ENCODE peak calls at places on chromosome 17, in four cellular contexts. I, D, Y and Z are unnamed samples.

GRCh38 chr17:17141860-17142552 is 64.1 kb downstream of the PLD6 start:
- DNase-seq in I (peak), Y (peak), D (peak), Z (peak)

GRCh38 chr17:37025241-37025640 is 76.5 kb downstream of the AATF start:
- DNase-seq in I (no peak), Y (no peak), D (no peak), Z (no peak)

GRCh38 chr17:79464310-79465010 is 146.4 kb downstream of the RBFOX3 start:
- DNase-seq in Y (no peak), I (no peak), D (no peak), Z (no peak)

GRCh38 chr17:9880582-9880999 is 24.5 kb downstream of the RCVRN start:
- DNase-seq in Y (no peak), D (peak), I (no peak), Z (no peak)

GRCh38 chr17:28746611-28747045 is 2.8 kb downstream of the TRAF4 start:
- DNase-seq in Y (no peak), I (no peak), D (no peak), Z (no peak)

GRCh38 chr17:45914036-45914717 is 19.8 kb downstream of the MAPT start:
- DNase-seq in D (no peak), I (no peak), Y (no peak), Z (no peak)

GRCh38 chr17:56521439-56522141 is 71.9 kb upstream of the NOG start:
- DNase-seq in Y (no peak), D (no peak), I (no peak), Z (no peak)

GRCh38 chr17:10745231-10745630 is 15.4 kb upstream of the TMEM220 start:
- DNase-seq in I (no peak), D (no peak), Y (no peak), Z (no peak)

GRCh38 chr17:81868674-81869220 is 2.4 kb downstream of the ARHGDIA start:
- DNase-seq in D (no peak), Y (peak), I (peak), Z (no peak)

GRCh38 chr17:56206351-56206750 is 53.1 kb downstream of the ANKFN1 start:
- DNase-seq in Y (no peak), I (no peak), D (no peak), Z (no peak)

GRCh38 chr17:29180051-29180787 is at the start of gene MYO18A:
- DNase-seq in D (peak), Y (peak), I (peak), Z (peak)

GRCh38 chr17:83199500-83200201 is 120.2 kb downstream of the METRNL start:
- DNase-seq in I (peak), Y (peak), D (no peak), Z (no peak)

GRCh38 chr17:79223953-79224352 is 149.3 kb downstream of the ENGASE start:
- DNase-seq in Y (no peak), D (no peak), I (no peak), Z (no peak)

GRCh38 chr17:44786551-44787081 is 27.8 kb downstream of the ADAM11 start:
- DNase-seq in Y (no peak), I (no peak), D (no peak), Z (no peak)

GRCh38 chr17:79985361-79985760 is 50.3 kb downstream of the TBC1D16 start:
- DNase-seq in D (no peak), Y (no peak), I (no peak), Z (no peak)

GRCh38 chr17:43211480-43212402 is at the start of gene TMEM106A:
- DNase-seq in D (peak), I (peak), Y (peak), Z (peak)

GRCh38 chr17:75476274-75476673 is 19.8 kb downstream of the TMEM94 start:
- DNase-seq in Y (peak), D (no peak), I (no peak), Z (no peak)

GRCh38 chr17:44203731-44204452 is 4.2 kb upstream of the ATXN7L3 start:
- DNase-seq in I (peak), Y (peak), D (peak), Z (peak)

GRCh38 chr17:80855968-80856862 is 135.4 kb upstream of the CHMP6 start:
- DNase-seq in Y (peak), D (peak), I (no peak), Z (peak)

GRCh38 chr17:76737082-76737675 is at the start of gene SRSF2:
- DNase-seq in D (peak), I (peak), Y (peak), Z (peak)

GRCh38 chr17:76714822-76715461 is 4.2 kb upstream of the MXRA7 start:
- DNase-seq in D (peak), Y (peak), I (peak), Z (no peak)

GRCh38 chr17:39979865-39980401 is 674 bp upstream of the PSMD3 start:
- DNase-seq in I (peak), D (no peak), Y (no peak), Z (no peak)

GRCh38 chr17:58046230-58047094 is 36.8 kb upstream of the DYNLL2 start:
- DNase-seq in Y (no peak), D (no peak), I (no peak), Z (no peak)

GRCh38 chr17:78130439-78131101 is at the start of gene TMC8:
- DNase-seq in D (peak), Y (no peak), I (peak), Z (no peak)

DNA sequence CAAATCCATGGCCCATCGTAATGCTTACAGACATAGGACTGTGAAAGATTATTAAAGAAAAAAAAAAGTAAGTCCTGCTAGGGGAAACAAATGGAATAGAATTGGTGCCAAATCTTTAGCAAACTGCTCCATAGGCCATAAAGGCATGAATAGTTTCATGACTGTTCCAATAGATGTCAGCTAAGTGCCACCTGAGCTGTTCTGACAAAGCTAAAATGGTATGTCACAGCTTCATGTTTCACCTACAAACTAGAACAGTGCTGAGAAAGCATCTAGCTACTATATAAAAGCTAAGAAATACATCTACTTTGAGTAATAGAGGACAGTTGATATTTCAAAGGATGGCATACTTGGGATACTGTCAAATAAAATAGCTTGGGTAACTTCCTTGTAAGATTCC is 771.6 kb upstream of the CA10 start:
- DNase-seq in I (no peak), Y (no peak), D (no peak), Z (no peak)
- TF ChIP-seq CTCF in I (no peak), Y (no peak), D (no peak), Z (no peak)

GRCh38 chr17:2192367-2193028 is 111.1 kb downstream of the SMG6 start:
- DNase-seq in Y (peak), I (peak), D (no peak), Z (no peak)
- TF ChIP-seq CTCF in Y (no peak), I (no peak), D (no peak), Z (no peak)

GRCh38 chr17:74455025-74455585 is 11.3 kb upstream of the CD300A start:
- DNase-seq in Y (no peak), D (no peak), I (peak), Z (no peak)

GRCh38 chr17:74453665-74454196 is 12.7 kb upstream of the CD300A start:
- DNase-seq in Y (no peak), D (peak), I (peak), Z (peak)

GRCh38 chr17:74452841-74453661 is 13.4 kb upstream of the CD300A start:
- DNase-seq in D (no peak), I (no peak), Y (no peak), Z (no peak)

GRCh38 chr17:74452027-74452840 is 14.2 kb upstream of the CD300A start:
- DNase-seq in D (no peak), Y (no peak), I (no peak), Z (no peak)

GRCh38 chr17:74454197-74455024 is 12.0 kb upstream of the CD300A start:
- DNase-seq in I (peak), D (no peak), Y (peak), Z (peak)
- TF ChIP-seq CTCF in I (peak), D (peak), Y (no peak), Z (no peak)

GRCh38 chr17:64532409-64532808 is 25.6 kb downstream of the CEP95 start:
- DNase-seq in D (no peak), I (no peak), Y (no peak), Z (no peak)

GRCh38 chr17:64531955-64532371 is 25.2 kb downstream of the CEP95 start:
- DNase-seq in I (no peak), Y (no peak), D (no peak), Z (no peak)

GRCh38 chr17:64535357-64535756 is 28.6 kb downstream of the CEP95 start:
- DNase-seq in D (no peak), Y (no peak), I (no peak), Z (no peak)

GRCh38 chr17:64533784-64534183 is 27.0 kb downstream of the CEP95 start:
- DNase-seq in D (no peak), I (no peak), Y (no peak), Z (no peak)

DNA sequence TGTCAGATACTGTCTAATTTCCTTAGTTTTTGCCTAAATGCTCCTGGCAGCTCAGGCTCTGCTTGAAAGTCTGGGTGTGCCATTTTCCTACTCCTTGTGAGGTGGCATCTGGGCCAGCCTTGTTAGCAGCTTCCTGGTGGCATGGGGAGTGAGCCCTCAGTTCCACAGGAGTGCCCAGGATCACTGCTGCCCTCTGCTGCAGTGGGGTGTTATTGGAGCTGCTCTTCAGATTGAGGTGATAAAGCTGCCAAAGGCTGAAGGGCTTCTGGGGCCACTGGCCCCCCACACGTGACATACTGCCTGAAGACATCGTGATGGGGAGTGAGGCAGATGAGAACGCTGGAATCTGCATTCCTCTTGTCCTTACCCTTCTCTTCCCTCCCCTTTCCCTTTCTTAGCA is 27.4 kb downstream of the CEP95 start:
- DNase-seq in I (peak), Y (no peak), D (no peak), Z (no peak)
- TF ChIP-seq CTCF in I (peak), Y (peak), D (no peak), Z (no peak)

DNA sequence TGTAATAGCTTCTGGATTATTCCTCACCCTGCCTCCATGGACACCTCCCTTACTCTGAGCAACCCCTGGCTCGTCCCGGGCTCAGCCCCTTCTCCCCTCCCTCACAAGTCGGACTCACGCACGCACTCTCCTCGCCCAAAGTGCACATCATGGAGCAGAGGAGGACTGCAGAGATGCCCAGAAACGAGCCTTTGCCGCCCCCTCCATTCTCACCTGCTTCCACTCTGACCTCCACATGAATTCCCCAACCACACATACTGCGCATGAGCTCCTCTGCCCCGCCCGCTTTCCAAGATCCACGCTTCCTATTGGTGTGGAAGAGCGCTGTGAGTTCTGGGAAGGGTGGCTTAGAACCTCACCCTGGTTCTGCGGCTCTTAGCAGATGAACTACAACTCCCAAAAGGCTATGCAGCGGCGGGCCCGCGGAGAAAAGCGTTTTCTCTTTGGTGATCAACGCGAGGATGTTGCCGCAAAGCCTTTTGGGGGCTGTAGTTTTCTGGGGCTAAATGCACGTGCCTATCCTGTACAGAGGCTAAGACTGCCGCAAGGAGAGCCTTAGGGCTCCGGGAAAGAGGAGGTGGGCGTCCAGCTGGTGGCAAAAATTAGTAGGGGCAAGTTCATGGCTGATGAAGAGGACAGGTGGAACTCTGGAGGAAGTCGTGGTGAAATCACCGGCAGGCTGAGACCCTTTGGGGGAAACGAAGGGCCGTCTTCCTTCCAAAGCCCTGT is at the start of gene PHB1:
- DNase-seq in D (peak), I (peak), Y (peak), Z (peak)
- TF ChIP-seq CTCF in D (no peak), I (no peak), Y (no peak), Z (no peak)

GRCh38 chr17:6471531-6472465 is 27.5 kb downstream of the PIMREG start:
- DNase-seq in I (no peak), Y (peak), D (no peak), Z (no peak)
- TF ChIP-seq CTCF in I (no peak), Y (peak), D (no peak), Z (no peak)

GRCh38 chr17:41678907-41679739 is 9.6 kb upstream of the EIF1 start:
- DNase-seq in D (no peak), Y (peak), I (peak), Z (no peak)
- TF ChIP-seq CTCF in D (peak), Y (no peak), I (peak), Z (no peak)

GRCh38 chr17:38970128-38970527 is 2.9 kb upstream of the FBXO47 start:
- DNase-seq in D (no peak), I (no peak), Y (no peak), Z (no peak)

GRCh38 chr17:38969281-38969680 is 2.1 kb upstream of the FBXO47 start:
- DNase-seq in D (no peak), I (no peak), Y (no peak), Z (no peak)

GRCh38 chr17:38970804-38971203 is 3.6 kb upstream of the FBXO47 start:
- DNase-seq in Y (no peak), D (no peak), I (no peak), Z (no peak)

DNA sequence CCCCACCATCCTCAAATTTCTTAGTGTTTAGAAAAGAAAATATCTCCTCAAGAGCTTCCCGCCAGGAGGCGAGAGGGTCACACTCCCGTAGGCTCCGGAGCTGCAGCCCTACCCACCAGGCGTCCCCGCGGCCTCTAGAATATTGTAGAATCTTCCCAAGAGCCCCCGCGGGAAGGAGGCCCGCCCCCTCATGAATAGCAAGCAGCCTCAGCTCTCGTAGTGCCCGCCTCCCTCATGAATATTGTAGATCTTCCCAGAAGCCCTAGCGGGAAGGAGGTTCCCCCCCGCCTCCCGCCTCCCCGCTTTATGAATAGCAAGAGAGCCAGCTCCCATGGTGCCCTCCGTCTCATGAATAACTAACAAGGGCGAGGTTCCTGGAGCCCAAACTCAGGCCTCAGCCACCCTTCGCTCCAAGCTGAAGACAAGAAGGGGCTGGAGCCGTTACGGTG is at the start of gene FBXO47:
- DNase-seq in Y (peak), D (peak), I (peak), Z (peak)
- TF ChIP-seq CTCF in Y (peak), D (no peak), I (peak), Z (no peak)

GRCh38 chr17:2395258-2396170 is 5.3 kb downstream of the MNT start:
- DNase-seq in Y (peak), D (no peak), I (no peak), Z (no peak)
- TF ChIP-seq CTCF in Y (peak), D (no peak), I (no peak), Z (no peak)

GRCh38 chr17:31532161-31532515 is 140.7 kb downstream of the RAB11FIP4 start:
- DNase-seq in D (no peak), I (no peak), Y (no peak), Z (no peak)

GRCh38 chr17:31535581-31535981 is 144.1 kb downstream of the RAB11FIP4 start:
- DNase-seq in D (peak), Y (no peak), I (peak), Z (peak)

GRCh38 chr17:31532526-31532925 is 141.1 kb downstream of the RAB11FIP4 start:
- DNase-seq in D (no peak), Y (no peak), I (no peak), Z (no peak)

GRCh38 chr17:31534223-31534888 is 142.9 kb downstream of the RAB11FIP4 start:
- DNase-seq in I (no peak), D (no peak), Y (no peak), Z (no peak)

GRCh38 chr17:31533546-31534155 is 142.2 kb downstream of the RAB11FIP4 start:
- DNase-seq in Y (peak), I (peak), D (no peak), Z (no peak)
- TF ChIP-seq CTCF in Y (no peak), I (peak), D (peak), Z (peak)